ENCODE peak calls at places on chromosomes 3 and 15, in eight cellular contexts. E, L, G, U, C, Z, N and D are unnamed samples. For H3K36me3, the result is how much of the 10 kb centered on the place peaks cover.

GRCh38 chr3:73461582-73461981 is 163.2 kb downstream of the PDZRN3 start:
- DNase-seq in U (peak), E (no peak), G (peak), Z (no peak), N (no peak), C (no peak), L (no peak), D (no peak)

GRCh38 chr15:25711691-25712090 is 151.4 kb downstream of the ATP10A start:
- DNase-seq in U (no peak), E (no peak), Z (no peak), N (no peak), L (peak), G (no peak), C (no peak), D (peak)

GRCh38 chr3:156477306-156477705 is 77.6 kb downstream of the SSR3 start:
- DNase-seq in C (no peak), U (no peak), N (no peak), G (no peak), L (no peak), Z (no peak), E (no peak), D (no peak)

GRCh38 chr3:137347817-137348368 is 390.1 kb downstream of the IL20RB start:
- DNase-seq in U (no peak), N (no peak), L (no peak), G (no peak), C (no peak), E (no peak), Z (no peak), D (no peak)

GRCh38 chr15:74007820-74008371 is 13.4 kb downstream of the PML start:
- DNase-seq in E (no peak), U (no peak), G (no peak), N (no peak), Z (no peak), L (no peak), C (no peak), D (no peak)

GRCh38 chr3:155970406-155970805 is 100.0 kb downstream of the GMPS start:
- DNase-seq in E (no peak), G (no peak), L (no peak), C (no peak), N (no peak), Z (no peak), U (no peak), D (no peak)

GRCh38 chr15:77187751-77188464 is 117.0 kb upstream of the TSPAN3 start:
- DNase-seq in N (no peak), G (no peak), E (peak), C (no peak), Z (no peak), L (no peak), U (peak), D (peak)

GRCh38 chr3:66215106-66215505 is 5.7 kb upstream of the SLC25A26 start:
- DNase-seq in C (peak), U (peak), E (no peak), N (no peak), G (no peak), Z (no peak), L (no peak), D (no peak)

GRCh38 chr15:76337047-76337738 is 620 bp downstream of the ISL2 start:
- DNase-seq in L (no peak), C (peak), G (no peak), Z (no peak), U (no peak), E (no peak), N (no peak), D (no peak)

GRCh38 chr15:50256188-50257041 is 9.1 kb downstream of the HDC start:
- DNase-seq in L (no peak), G (no peak), U (peak), N (peak), E (no peak), Z (no peak), C (no peak), D (no peak)

GRCh38 chr3:62538706-62539356 is 165.5 kb upstream of the FEZF2 start:
- DNase-seq in C (no peak), E (no peak), L (no peak), Z (no peak), G (no peak), N (no peak), U (no peak), D (no peak)

GRCh38 chr3:165895919-165896318 is 58.7 kb upstream of the BCHE start:
- DNase-seq in L (no peak), E (no peak), Z (no peak), N (peak), G (no peak), U (peak), C (peak), D (no peak)

GRCh38 chr15:88218557-88219214 is 37.9 kb downstream of the NTRK3 start:
- DNase-seq in N (no peak), L (no peak), Z (no peak), E (no peak), C (no peak), U (no peak), G (no peak), D (peak)

GRCh38 chr3:103949690-103950089 is 1417.0 kb upstream of the ALCAM start:
- DNase-seq in L (no peak), Z (no peak), C (no peak), U (no peak), E (no peak), G (no peak), N (no peak), D (no peak)

GRCh38 chr3:149377408-149378111 is at the start of gene TM4SF1:
- DNase-seq in L (no peak), G (peak), N (no peak), U (peak), Z (no peak), C (peak), E (no peak), D (peak)

GRCh38 chr3:131277836-131278497 is 103.6 kb upstream of the NUDT16 start:
- DNase-seq in N (no peak), E (no peak), G (no peak), C (no peak), Z (no peak), L (no peak), U (peak), D (no peak)

GRCh38 chr15:85621096-85621495 is 173.6 kb downstream of the KLHL25 start:
- DNase-seq in C (no peak), L (no peak), G (no peak), Z (no peak), N (no peak), E (no peak), U (no peak), D (no peak)

GRCh38 chr15:85533949-85534543 is 153.6 kb downstream of the AKAP13 start:
- DNase-seq in Z (no peak), L (no peak), G (no peak), U (no peak), E (peak), C (no peak), N (no peak), D (no peak)

GRCh38 chr15:35491999-35492398 is 54.0 kb downstream of the DPH6 start:
- DNase-seq in L (no peak), Z (no peak), C (no peak), G (no peak), E (no peak), U (no peak), N (no peak), D (no peak)

GRCh38 chr3:173397161-173398110 is at the start of gene NLGN1:
- DNase-seq in N (no peak), E (no peak), C (no peak), Z (no peak), L (peak), G (peak), U (peak), D (peak)

GRCh38 chr3:130093741-130094391 is 12.2 kb downstream of the ALG1L2 start:
- DNase-seq in L (no peak), U (no peak), G (no peak), E (peak), C (no peak), Z (no peak), N (no peak), D (no peak)

GRCh38 chr15:65323071-65323511 is 18.6 kb downstream of the RNU5B-1 start:
- DNase-seq in C (no peak), L (no peak), E (no peak), Z (no peak), N (no peak), G (peak), U (peak), D (no peak)

GRCh38 chr15:52464478-52464877 is 64.2 kb downstream of the MYO5A start:
- DNase-seq in C (no peak), N (no peak), U (no peak), G (no peak), Z (no peak), L (no peak), E (peak), D (no peak)

GRCh38 chr15:52463638-52464037 is 65.0 kb downstream of the MYO5A start:
- DNase-seq in N (no peak), C (no peak), E (no peak), Z (no peak), G (no peak), L (no peak), U (no peak), D (no peak)

GRCh38 chr15:52466134-52466701 is 62.5 kb downstream of the MYO5A start:
- DNase-seq in G (peak), L (no peak), Z (no peak), U (no peak), C (no peak), N (no peak), E (peak), D (peak)

GRCh38 chr15:52462806-52463360 is 65.8 kb downstream of the MYO5A start:
- DNase-seq in E (peak), N (no peak), L (no peak), Z (no peak), G (no peak), U (no peak), C (no peak), D (no peak)

GRCh38 chr15:52464040-52464439 is 64.6 kb downstream of the MYO5A start:
- DNase-seq in Z (no peak), C (no peak), E (no peak), U (no peak), L (no peak), G (no peak), N (no peak), D (no peak)
- TF ChIP-seq CTCF in Z (no peak), C (no peak), E (no peak), U (no peak), L (no peak), G (no peak), N (no peak), D (no peak)

GRCh38 chr15:68292157-68292781 is 14.7 kb downstream of the FEM1B start:
- DNase-seq in U (no peak), C (no peak), Z (no peak), G (no peak), N (no peak), E (no peak), L (no peak), D (no peak)
- H3K36me3 ChIP-seq in U (under half), C (under half), Z (under half), G (under half), N (under half), E (under half), L (under half), D (under half)

DNA sequence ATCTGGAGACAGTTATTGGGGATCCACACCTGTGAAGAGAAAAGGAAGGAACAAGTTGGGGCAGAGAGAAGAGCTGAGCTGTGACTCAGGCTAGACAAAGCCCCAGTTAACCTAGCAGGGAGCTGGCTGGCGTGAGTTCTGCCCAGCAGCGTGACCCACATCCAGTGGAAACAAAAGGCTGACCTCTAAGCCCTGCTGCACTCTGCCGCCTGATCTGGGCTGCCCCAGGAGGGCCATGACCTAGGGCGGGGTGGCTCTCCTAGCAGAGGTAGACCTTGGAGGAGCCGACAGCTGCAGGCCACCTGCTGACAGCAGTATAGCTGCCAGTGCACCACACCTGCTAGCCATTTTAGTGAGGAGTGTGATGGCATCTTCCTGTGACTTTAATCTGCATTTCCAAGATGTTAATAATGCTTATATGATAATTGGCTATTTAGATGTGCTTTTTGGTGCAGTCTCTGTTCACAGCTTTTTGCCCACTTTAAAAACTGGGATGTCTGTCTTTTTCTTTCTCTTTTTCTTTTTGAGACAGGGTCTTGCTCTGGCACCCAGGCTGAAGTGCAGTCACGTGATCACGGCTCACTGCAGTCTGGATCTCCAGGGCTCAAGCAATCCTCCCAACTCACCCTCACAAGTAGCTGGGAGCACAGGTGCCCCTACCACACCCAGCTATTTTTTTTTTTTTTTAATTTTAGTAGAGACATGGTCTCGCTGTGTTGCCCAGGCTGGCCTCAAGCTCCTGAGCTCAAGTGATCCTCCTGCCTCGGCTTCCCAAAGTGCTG is 78.1 kb downstream of the LSM3 start:
- DNase-seq in G (no peak), U (no peak), Z (no peak), C (no peak), E (no peak), L (no peak), N (no peak), D (no peak)
- TF ChIP-seq CTCF in G (no peak), U (no peak), Z (no peak), C (no peak), E (no peak), L (no peak), N (no peak), D (no peak)

GRCh38 chr3:114056130-114057010 is at the start of the genes CCDC191 and QTRT2:
- DNase-seq in E (peak), G (peak), L (peak), C (peak), N (peak), Z (peak), U (peak), D (peak)

GRCh38 chr3:114058646-114059045 is 2.1 kb downstream of the QTRT2 start:
- DNase-seq in N (no peak), L (no peak), C (no peak), E (no peak), Z (no peak), G (no peak), U (no peak), D (no peak)

GRCh38 chr3:114057011-114057347 is 442 bp downstream of the QTRT2 start:
- DNase-seq in L (no peak), N (no peak), G (no peak), C (no peak), U (no peak), E (no peak), Z (no peak), D (no peak)

GRCh38 chr3:114060906-114061655 is 4.5 kb downstream of the QTRT2 start:
- DNase-seq in U (no peak), E (no peak), L (no peak), N (no peak), C (no peak), Z (no peak), G (no peak), D (no peak)
- H3K36me3 ChIP-seq in U (under half), E (under half), L (under half), N (under half), C (under half), Z (under half), G (under half), D (under half)

DNA sequence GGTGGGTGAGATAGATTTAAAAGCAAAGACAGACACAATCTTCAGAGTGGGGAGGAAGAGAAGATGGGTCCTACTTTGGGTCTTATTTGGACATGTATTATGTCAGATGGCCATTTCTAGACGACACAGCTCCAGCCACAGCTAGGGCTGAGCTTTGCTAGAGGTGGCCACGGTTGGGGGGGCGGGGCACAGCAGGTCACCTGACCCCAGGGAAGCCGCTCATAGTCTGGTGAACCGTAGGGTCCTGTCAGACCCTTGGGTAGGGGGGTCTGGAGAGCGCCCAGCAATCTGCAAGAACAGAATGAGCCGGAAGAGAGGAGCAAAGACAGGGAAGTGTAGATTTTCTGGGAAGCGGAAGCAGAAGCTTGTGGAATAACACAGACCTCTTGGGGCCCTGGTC is 6.6 kb downstream of the EPB42 start:
- DNase-seq in C (no peak), L (no peak), E (no peak), N (no peak), U (no peak), Z (no peak), G (no peak), D (no peak)
- TF ChIP-seq CTCF in C (no peak), L (no peak), E (no peak), N (no peak), U (no peak), Z (no peak), G (no peak), D (no peak)

DNA sequence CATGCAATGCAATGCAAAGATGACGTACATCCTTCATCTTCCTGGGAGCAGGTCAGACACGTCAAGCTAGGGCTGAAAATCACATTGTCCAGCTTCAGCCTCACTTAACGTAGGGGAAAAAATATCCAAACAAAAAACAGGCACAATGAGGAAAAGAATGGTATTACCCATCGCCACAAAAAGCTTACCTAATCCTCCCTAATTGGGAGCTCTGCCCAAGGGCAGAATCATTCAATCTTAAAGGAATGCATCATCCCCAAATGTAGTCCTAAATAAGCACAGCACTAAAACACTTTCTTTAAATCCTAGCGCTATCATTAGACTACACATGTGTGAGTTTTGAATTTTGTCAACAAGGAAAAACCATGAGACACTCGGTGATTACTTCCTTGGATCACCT is 87.6 kb downstream of the ADAMTS9 start:
- DNase-seq in N (no peak), L (no peak), E (no peak), C (no peak), U (no peak), Z (no peak), G (no peak), D (no peak)
- H3K36me3 ChIP-seq in N (under half), L (under half), E (under half), C (under half), U (under half), Z (under half), G (half or more), D (half or more)